ENCODE peak calls at places on chromosomes 5 and 9, in five cellular contexts. Y is stomach, B is globus pallidus, O is naive B cell, X is HEK293T. K is an unnamed sample.
A peak's percentile ranks its signal among the peaks of the same experiment; 100 is the strongest.

GRCh38 chr9:114606597-114607207 is 4.4 kb upstream of the TMEM268 start:
- DNase-seq in Y (peak; percentile 64), B (no peak), O (no peak), X (no peak), K (no peak)

GRCh38 chr5:99088309-99088708 is 159.5 kb upstream of the CHD1 start:
- DNase-seq in Y (no peak), B (no peak), O (no peak), X (no peak), K (no peak)

GRCh38 chr9:129253820-129254381 is 75.8 kb upstream of the IER5L start:
- DNase-seq in Y (no peak), B (peak; percentile 25), O (no peak), X (no peak), K (no peak)

GRCh38 chr5:124395287-124395686 is 351.2 kb downstream of the ZNF608 start:
- DNase-seq in Y (no peak), B (peak; percentile 84), O (no peak), X (no peak), K (no peak)

GRCh38 chr9:74742792-74743389 is 144.8 kb downstream of the TRPM6 start:
- DNase-seq in Y (no peak), B (peak; percentile 45), O (no peak), X (peak; percentile 50), K (peak; percentile 57)

GRCh38 chr9:132182609-132183073 is 20.8 kb downstream of the NTNG2 start:
- DNase-seq in Y (no peak), B (no peak), O (no peak), X (peak; percentile 21), K (no peak)

GRCh38 chr9:112047538-112048066 is 127.5 kb downstream of the SUSD1 start:
- DNase-seq in Y (no peak), B (no peak), O (no peak), X (no peak), K (no peak)

GRCh38 chr9:114282104-114282485 is 40.8 kb upstream of the ORM1 start:
- DNase-seq in Y (no peak), B (no peak), O (no peak), X (no peak), K (no peak)

GRCh38 chr9:86175223-86175622 is 75.9 kb upstream of the GOLM1 start:
- DNase-seq in Y (no peak), B (no peak), O (no peak), X (no peak), K (no peak)

GRCh38 chr5:168976311-168976893 is 324.5 kb downstream of the SLIT3 start:
- DNase-seq in Y (no peak), B (no peak), O (no peak), X (no peak), K (no peak)

GRCh38 chr5:132102101-132102701 is 28.6 kb downstream of the CSF2 start:
- DNase-seq in Y (no peak), B (no peak), O (no peak), X (no peak), K (no peak)

GRCh38 chr9:134179918-134180785 is 15.8 kb upstream of the RNU6ATAC start:
- DNase-seq in Y (no peak), B (no peak), O (no peak), X (no peak), K (peak; percentile 14)

GRCh38 chr9:34896112-34896511 is 62.0 kb upstream of the PHF24 start:
- DNase-seq in Y (no peak), B (no peak), O (no peak), X (no peak), K (no peak)

GRCh38 chr9:133023117-133023890 is 7.5 kb upstream of the GTF3C5 start:
- DNase-seq in Y (peak; percentile 36), B (no peak), O (no peak), X (no peak), K (no peak)

GRCh38 chr9:86563350-86563749 is 209.1 kb upstream of the TUT7 start:
- DNase-seq in Y (no peak), B (no peak), O (no peak), X (no peak), K (no peak)

GRCh38 chr5:113115061-113115460 is 138.5 kb downstream of the DCP2 start:
- DNase-seq in Y (no peak), B (no peak), O (no peak), X (no peak), K (no peak)

GRCh38 chr9:126295936-126296600 is 30.6 kb upstream of the MVB12B start:
- DNase-seq in Y (no peak), B (no peak), O (no peak), X (no peak), K (no peak)

GRCh38 chr9:35258665-35259474 is 97.1 kb downstream of the UNC13B start:
- DNase-seq in Y (peak; percentile 75), B (peak; percentile 78), O (peak; percentile 22), X (peak; percentile 45), K (peak; percentile 61)

GRCh38 chr5:62419609-62420008 is 7.0 kb downstream of the IPO11 start:
- DNase-seq in Y (no peak), B (no peak), O (no peak), X (no peak), K (no peak)

GRCh38 chr9:137085918-137086530 is 761 bp upstream of the MAN1B1 start:
- DNase-seq in Y (peak; percentile 44), B (no peak), O (no peak), X (no peak), K (no peak)

GRCh38 chr5:138748630-138749081 is 4.6 kb upstream of the CTNNA1 start:
- DNase-seq in Y (no peak), B (no peak), O (no peak), X (no peak), K (no peak)

GRCh38 chr5:91219141-91219802 is 163.8 kb downstream of the ARRDC3 start:
- DNase-seq in Y (peak; percentile 48), B (no peak), O (no peak), X (no peak), K (no peak)

GRCh38 chr5:100623719-100624118 is 88.5 kb downstream of the FAM174A start:
- DNase-seq in Y (no peak), B (no peak), O (peak; percentile 4), X (no peak), K (no peak)

GRCh38 chr5:38595149-38595725 is 38.8 kb upstream of the LIFR start:
- DNase-seq in Y (no peak), B (no peak), O (no peak), X (no peak), K (no peak)

GRCh38 chr5:146130440-146131045 is 25.2 kb upstream of the PLAC8L1 start:
- DNase-seq in Y (no peak), B (peak; percentile 49), O (no peak), X (peak; percentile 6), K (peak; percentile 18)

GRCh38 chr9:126450537-126451205 is 124.0 kb downstream of the MVB12B start:
- DNase-seq in Y (no peak), B (no peak), O (no peak), X (no peak), K (no peak)

GRCh38 chr9:130635306-130635705 is 29.1 kb upstream of the PRDM12 start:
- DNase-seq in Y (no peak), B (no peak), O (no peak), X (no peak), K (no peak)

GRCh38 chr5:88203977-88204735 is 64.5 kb downstream of the TMEM161B start:
- DNase-seq in Y (no peak), B (no peak), O (no peak), X (no peak), K (peak; percentile 5)

GRCh38 chr9:125747053-125747764 is at the start of gene PBX3:
- DNase-seq in Y (peak; percentile 60), B (no peak), O (peak; percentile 47), X (peak; percentile 53), K (peak; percentile 78)

GRCh38 chr9:124834586-124834985 is 18.7 kb upstream of the WDR38 start:
- DNase-seq in Y (no peak), B (no peak), O (no peak), X (no peak), K (no peak)